ENCODE peak calls at places on chromosomes 2 and 18, in five cellular contexts. One of them, this sample, is unnamed.

GRCh38 chr2:25078171-25079049 is 36.5 kb downstream of the EFR3B start:
- ATAC-seq in GM12878: no peak
- ATAC-seq in HepG2: peak
- ATAC-seq in A549: peak
- ATAC-seq in upper lobe of left lung: peak
- ATAC-seq in this sample: peak

GRCh38 chr2:241640165-241640795 is 2.8 kb downstream of the ATG4B start:
- ATAC-seq in GM12878: no peak
- ATAC-seq in HepG2: no peak
- ATAC-seq in A549: no peak
- ATAC-seq in upper lobe of left lung: no peak
- ATAC-seq in this sample: no peak

GRCh38 chr2:18690342-18690741 is 101.0 kb upstream of the NT5C1B start:
- ATAC-seq in GM12878: no peak
- ATAC-seq in HepG2: peak
- ATAC-seq in A549: no peak
- ATAC-seq in upper lobe of left lung: no peak
- ATAC-seq in this sample: no peak

GRCh38 chr2:151786493-151786892 is 41.7 kb downstream of the ARL5A start:
- ATAC-seq in GM12878: no peak
- ATAC-seq in HepG2: no peak
- ATAC-seq in A549: no peak
- ATAC-seq in upper lobe of left lung: no peak
- ATAC-seq in this sample: no peak

GRCh38 chr2:226272435-226272834 is 527.2 kb downstream of the IRS1 start:
- ATAC-seq in GM12878: no peak
- ATAC-seq in HepG2: no peak
- ATAC-seq in A549: no peak
- ATAC-seq in upper lobe of left lung: no peak
- ATAC-seq in this sample: no peak

GRCh38 chr2:11865378-11865777 is 118.9 kb downstream of the LPIN1 start:
- ATAC-seq in GM12878: peak
- ATAC-seq in HepG2: no peak
- ATAC-seq in A549: no peak
- ATAC-seq in upper lobe of left lung: no peak
- ATAC-seq in this sample: no peak

GRCh38 chr2:88733155-88733902 is 41.9 kb downstream of the RPIA start:
- ATAC-seq in GM12878: no peak
- ATAC-seq in HepG2: no peak
- ATAC-seq in A549: no peak
- ATAC-seq in upper lobe of left lung: no peak
- ATAC-seq in this sample: no peak

GRCh38 chr2:188345020-188345419 is 53.3 kb downstream of the GULP1 start:
- ATAC-seq in GM12878: no peak
- ATAC-seq in HepG2: no peak
- ATAC-seq in A549: no peak
- ATAC-seq in upper lobe of left lung: no peak
- ATAC-seq in this sample: no peak

GRCh38 chr2:39779926-39780325 is 868 bp upstream of the THUMPD2 start:
- ATAC-seq in GM12878: no peak
- ATAC-seq in HepG2: peak
- ATAC-seq in A549: no peak
- ATAC-seq in upper lobe of left lung: no peak
- ATAC-seq in this sample: no peak

GRCh38 chr2:177599072-177599688 is 206.6 kb downstream of the AGPS start:
- ATAC-seq in GM12878: peak
- ATAC-seq in HepG2: peak
- ATAC-seq in A549: peak
- ATAC-seq in upper lobe of left lung: no peak
- ATAC-seq in this sample: no peak

GRCh38 chr18:6835345-6835744 is 105.8 kb downstream of the ARHGAP28 start:
- ATAC-seq in GM12878: no peak
- ATAC-seq in HepG2: no peak
- ATAC-seq in A549: no peak
- ATAC-seq in upper lobe of left lung: no peak
- ATAC-seq in this sample: no peak

GRCh38 chr2:80476535-80477117 is 172.1 kb upstream of the LRRTM1 start:
- ATAC-seq in GM12878: peak
- ATAC-seq in HepG2: no peak
- ATAC-seq in A549: no peak
- ATAC-seq in upper lobe of left lung: no peak
- ATAC-seq in this sample: no peak

GRCh38 chr18:22348521-22349316 is 69.0 kb downstream of the CTAGE1 start:
- ATAC-seq in GM12878: no peak
- ATAC-seq in HepG2: peak
- ATAC-seq in A549: peak
- ATAC-seq in upper lobe of left lung: peak
- ATAC-seq in this sample: peak

GRCh38 chr2:232085179-232085578 is 123.7 kb downstream of the DIS3L2 start:
- ATAC-seq in GM12878: no peak
- ATAC-seq in HepG2: no peak
- ATAC-seq in A549: no peak
- ATAC-seq in upper lobe of left lung: no peak
- ATAC-seq in this sample: no peak

GRCh38 chr2:160091381-160091780 is 29.0 kb upstream of the PLA2R1 start:
- ATAC-seq in GM12878: no peak
- ATAC-seq in HepG2: no peak
- ATAC-seq in A549: no peak
- ATAC-seq in upper lobe of left lung: no peak
- ATAC-seq in this sample: no peak

GRCh38 chr2:59449264-59449663 is 1104.2 kb downstream of the BCL11A start:
- ATAC-seq in GM12878: no peak
- ATAC-seq in HepG2: no peak
- ATAC-seq in A549: no peak
- ATAC-seq in upper lobe of left lung: no peak
- ATAC-seq in this sample: no peak

GRCh38 chr2:136212426-136213378 is 94.8 kb upstream of the CXCR4 start:
- ATAC-seq in GM12878: peak
- ATAC-seq in HepG2: no peak
- ATAC-seq in A549: no peak
- ATAC-seq in upper lobe of left lung: no peak
- ATAC-seq in this sample: no peak

GRCh38 chr2:203376173-203376572 is 48.0 kb downstream of the ABI2 start:
- ATAC-seq in GM12878: peak
- ATAC-seq in HepG2: no peak
- ATAC-seq in A549: peak
- ATAC-seq in upper lobe of left lung: no peak
- ATAC-seq in this sample: no peak

GRCh38 chr2:33391582-33392255 is 84.7 kb upstream of the RASGRP3 start:
- ATAC-seq in GM12878: no peak
- ATAC-seq in HepG2: no peak
- ATAC-seq in A549: no peak
- ATAC-seq in upper lobe of left lung: no peak
- ATAC-seq in this sample: peak

GRCh38 chr2:138245309-138245708 is 256.3 kb upstream of the SPOPL start:
- ATAC-seq in GM12878: no peak
- ATAC-seq in HepG2: no peak
- ATAC-seq in A549: no peak
- ATAC-seq in upper lobe of left lung: no peak
- ATAC-seq in this sample: no peak

GRCh38 chr2:201807452-201807980 is 1.2 kb downstream of the CDK15 start:
- ATAC-seq in GM12878: no peak
- ATAC-seq in HepG2: no peak
- ATAC-seq in A549: no peak
- ATAC-seq in upper lobe of left lung: no peak
- ATAC-seq in this sample: peak

GRCh38 chr2:180144311-180144813 is 137.3 kb upstream of the CWC22 start:
- ATAC-seq in GM12878: no peak
- ATAC-seq in HepG2: no peak
- ATAC-seq in A549: no peak
- ATAC-seq in upper lobe of left lung: no peak
- ATAC-seq in this sample: no peak

GRCh38 chr2:68417931-68418330 is 49.2 kb downstream of the FBXO48 start:
- ATAC-seq in GM12878: peak
- ATAC-seq in HepG2: no peak
- ATAC-seq in A549: no peak
- ATAC-seq in upper lobe of left lung: no peak
- ATAC-seq in this sample: no peak

GRCh38 chr2:234929002-234929401 is 22.8 kb upstream of the SH3BP4 start:
- ATAC-seq in GM12878: no peak
- ATAC-seq in HepG2: no peak
- ATAC-seq in A549: no peak
- ATAC-seq in upper lobe of left lung: no peak
- ATAC-seq in this sample: no peak

GRCh38 chr2:12127639-12128038 is 381.2 kb downstream of the LPIN1 start:
- ATAC-seq in GM12878: peak
- ATAC-seq in HepG2: no peak
- ATAC-seq in A549: no peak
- ATAC-seq in upper lobe of left lung: no peak
- ATAC-seq in this sample: no peak

GRCh38 chr2:101802329-101802728 is 104.8 kb downstream of the MAP4K4 start:
- ATAC-seq in GM12878: no peak
- ATAC-seq in HepG2: peak
- ATAC-seq in A549: no peak
- ATAC-seq in upper lobe of left lung: peak
- ATAC-seq in this sample: no peak

GRCh38 chr2:102185347-102185746 is 1.5 kb upstream of the IL1RL2 start:
- ATAC-seq in GM12878: no peak
- ATAC-seq in HepG2: peak
- ATAC-seq in A549: no peak
- ATAC-seq in upper lobe of left lung: no peak
- ATAC-seq in this sample: no peak

DNA sequence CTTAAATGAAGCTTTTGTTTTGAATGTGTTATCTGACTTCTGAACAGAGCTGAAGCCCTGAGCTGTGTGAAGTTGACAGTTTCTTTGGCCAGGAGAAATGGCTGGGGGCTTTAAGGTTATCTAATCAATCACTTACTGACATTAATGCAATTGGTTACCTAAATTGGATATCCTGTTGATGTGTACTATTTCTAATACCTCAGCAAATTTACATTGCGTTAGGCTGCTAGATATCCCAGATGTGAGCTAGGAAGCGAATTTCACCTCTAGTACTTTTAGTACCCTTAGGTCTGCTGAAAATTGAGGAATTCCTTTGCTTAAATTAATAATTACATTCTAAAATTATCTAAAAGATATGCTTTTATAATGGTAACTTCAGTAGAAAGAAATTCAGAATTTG is 102.0 kb downstream of the LCLAT1 start:
- ATAC-seq in GM12878: no peak
- ATAC-seq in HepG2: no peak
- ATAC-seq in A549: no peak
- ATAC-seq in upper lobe of left lung: no peak
- ATAC-seq in this sample: no peak
- TF ChIP-seq EP300 in GM12878: no peak
- TF ChIP-seq EP300 in HepG2: no peak
- TF ChIP-seq EP300 in A549: no peak
- TF ChIP-seq EP300 in upper lobe of left lung: no peak
- TF ChIP-seq EP300 in this sample: no peak

DNA sequence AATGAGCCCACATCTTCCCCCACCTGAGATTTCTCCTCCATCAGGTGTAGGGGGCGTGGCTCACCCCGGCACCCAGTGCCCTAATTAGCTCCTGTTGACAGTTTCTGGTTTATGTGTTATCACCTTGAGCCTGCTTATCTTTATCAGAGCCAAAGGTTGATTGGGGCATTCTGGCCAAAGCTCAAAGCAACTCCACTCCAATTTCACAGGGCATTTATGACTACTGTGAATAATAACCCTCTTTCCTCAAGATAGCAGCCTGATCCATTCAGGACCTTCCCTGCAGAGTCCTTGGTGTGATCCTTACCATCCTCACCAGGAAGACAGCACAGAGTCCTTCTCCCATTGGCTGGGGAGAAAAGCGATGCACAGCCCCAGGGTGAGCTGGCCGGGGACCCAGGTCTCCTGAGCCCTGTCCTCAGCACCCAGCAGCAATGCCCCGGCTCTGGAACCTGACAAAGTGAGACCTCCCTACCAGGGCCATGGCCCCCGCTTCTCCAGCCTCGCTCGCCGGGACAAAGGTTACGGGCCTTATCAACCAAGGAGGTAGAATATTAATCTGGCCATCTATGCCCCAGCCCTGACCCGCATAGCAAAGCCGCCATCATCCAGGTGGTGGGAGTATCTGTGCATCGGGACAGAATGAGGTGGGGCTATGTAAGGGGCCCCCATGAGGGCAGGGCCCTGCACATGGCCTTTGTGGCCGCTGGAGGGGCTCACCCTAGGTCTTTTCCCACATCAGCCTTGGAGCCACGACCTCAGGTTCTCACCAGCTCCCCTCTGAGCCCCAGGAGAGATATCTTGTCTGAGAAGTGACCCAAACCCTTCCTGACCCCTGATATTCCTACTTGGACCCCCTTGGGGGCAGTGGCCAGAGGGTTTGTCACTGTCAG is 64.5 kb downstream of the ZFP36L2 start:
- ATAC-seq in GM12878: no peak
- ATAC-seq in HepG2: peak
- ATAC-seq in A549: no peak
- ATAC-seq in upper lobe of left lung: no peak
- ATAC-seq in this sample: no peak
- TF ChIP-seq POLR2A in GM12878: no peak
- TF ChIP-seq POLR2A in HepG2: no peak
- TF ChIP-seq POLR2A in A549: no peak
- TF ChIP-seq POLR2A in upper lobe of left lung: no peak
- TF ChIP-seq POLR2A in this sample: no peak

GRCh38 chr2:8327371-8328100 is 354.3 kb upstream of the ID2 start:
- ATAC-seq in GM12878: no peak
- ATAC-seq in HepG2: peak
- ATAC-seq in A549: no peak
- ATAC-seq in upper lobe of left lung: no peak
- ATAC-seq in this sample: no peak

GRCh38 chr2:8324164-8324848 is 357.6 kb upstream of the ID2 start:
- ATAC-seq in GM12878: no peak
- ATAC-seq in HepG2: no peak
- ATAC-seq in A549: no peak
- ATAC-seq in upper lobe of left lung: no peak
- ATAC-seq in this sample: no peak

GRCh38 chr2:8332646-8333045 is 349.2 kb upstream of the ID2 start:
- ATAC-seq in GM12878: no peak
- ATAC-seq in HepG2: no peak
- ATAC-seq in A549: no peak
- ATAC-seq in upper lobe of left lung: no peak
- ATAC-seq in this sample: no peak

GRCh38 chr2:8329660-8330622 is 351.9 kb upstream of the ID2 start:
- ATAC-seq in GM12878: no peak
- ATAC-seq in HepG2: no peak
- ATAC-seq in A549: no peak
- ATAC-seq in upper lobe of left lung: no peak
- ATAC-seq in this sample: no peak

DNA sequence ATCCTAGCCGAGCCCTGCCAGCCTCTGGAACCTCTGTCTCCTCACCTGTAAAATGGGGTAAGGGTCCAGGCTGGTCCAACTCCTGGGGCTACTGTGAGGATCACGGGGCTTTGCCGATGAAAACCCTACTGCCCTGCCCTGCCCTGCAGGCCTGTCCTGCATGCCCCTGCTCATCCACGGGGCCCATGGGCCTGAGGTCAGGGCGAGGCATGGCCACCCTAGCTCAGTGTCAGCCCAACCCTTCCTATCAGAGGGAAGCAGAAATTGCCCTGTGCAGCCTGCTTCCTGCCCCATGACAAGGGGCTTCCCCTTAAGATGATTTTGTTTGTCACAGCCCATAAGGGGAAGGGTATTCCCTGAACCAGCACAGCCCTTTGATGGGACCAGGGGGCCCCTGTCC is 353.7 kb upstream of the ID2 start:
- ATAC-seq in GM12878: peak
- ATAC-seq in HepG2: peak
- ATAC-seq in A549: no peak
- ATAC-seq in upper lobe of left lung: peak
- ATAC-seq in this sample: no peak
- H3K4me3 ChIP-seq in GM12878: no peak
- H3K4me3 ChIP-seq in HepG2: no peak
- H3K4me3 ChIP-seq in A549: no peak
- H3K4me3 ChIP-seq in upper lobe of left lung: no peak
- H3K4me3 ChIP-seq in this sample: no peak

GRCh38 chr2:236802862-236803261 is 233.2 kb downstream of the ACKR3 start:
- ATAC-seq in GM12878: no peak
- ATAC-seq in HepG2: no peak
- ATAC-seq in A549: no peak
- ATAC-seq in upper lobe of left lung: no peak
- ATAC-seq in this sample: no peak
- TF ChIP-seq EP300 in GM12878: no peak
- TF ChIP-seq EP300 in HepG2: no peak
- TF ChIP-seq EP300 in A549: no peak
- TF ChIP-seq EP300 in upper lobe of left lung: no peak
- TF ChIP-seq EP300 in this sample: no peak